ENCODE peak calls at places on chromosome 3, in eight cellular contexts. One of them, this sample, is unnamed. For H3K27me3, the result is how much of the 10 kb centered on the place peaks cover.

GRCh38 chr3:196969001-196969659 is 497 bp upstream of the PIGZ start:
- DNase-seq in hepatocyte: peak
- DNase-seq in tibial artery: no peak
- DNase-seq in AG04450: no peak
- DNase-seq in upper lobe of right lung: peak
- DNase-seq in adrenal gland: no peak
- DNase-seq in body of pancreas: no peak
- DNase-seq in BJ: no peak
- DNase-seq in this sample: no peak

GRCh38 chr3:58487140-58487886 is 4.6 kb upstream of the KCTD6 start:
- DNase-seq in hepatocyte: no peak
- DNase-seq in tibial artery: no peak
- DNase-seq in AG04450: no peak
- DNase-seq in upper lobe of right lung: no peak
- DNase-seq in adrenal gland: peak
- DNase-seq in body of pancreas: peak
- DNase-seq in BJ: peak
- DNase-seq in this sample: no peak

GRCh38 chr3:148042663-148043445 is 633.7 kb downstream of the ZIC1 start:
- DNase-seq in hepatocyte: no peak
- DNase-seq in tibial artery: no peak
- DNase-seq in AG04450: no peak
- DNase-seq in upper lobe of right lung: no peak
- DNase-seq in adrenal gland: no peak
- DNase-seq in body of pancreas: no peak
- DNase-seq in BJ: peak
- DNase-seq in this sample: no peak

GRCh38 chr3:112972158-112972557 is 2.7 kb downstream of the CD200R1 start:
- DNase-seq in hepatocyte: no peak
- DNase-seq in tibial artery: no peak
- DNase-seq in AG04450: no peak
- DNase-seq in upper lobe of right lung: no peak
- DNase-seq in adrenal gland: no peak
- DNase-seq in body of pancreas: no peak
- DNase-seq in BJ: no peak
- DNase-seq in this sample: no peak

GRCh38 chr3:13894096-13894811 is 14.4 kb upstream of the WNT7A start:
- DNase-seq in hepatocyte: no peak
- DNase-seq in tibial artery: no peak
- DNase-seq in AG04450: no peak
- DNase-seq in upper lobe of right lung: no peak
- DNase-seq in adrenal gland: no peak
- DNase-seq in body of pancreas: no peak
- DNase-seq in BJ: no peak
- DNase-seq in this sample: no peak

GRCh38 chr3:49199244-49199899 is 28.0 kb downstream of the KLHDC8B start:
- DNase-seq in hepatocyte: no peak
- DNase-seq in tibial artery: peak
- DNase-seq in AG04450: peak
- DNase-seq in upper lobe of right lung: peak
- DNase-seq in adrenal gland: peak
- DNase-seq in body of pancreas: peak
- DNase-seq in BJ: no peak
- DNase-seq in this sample: peak

GRCh38 chr3:143358155-143358792 is 238.7 kb downstream of the CHST2 start:
- DNase-seq in hepatocyte: no peak
- DNase-seq in tibial artery: no peak
- DNase-seq in AG04450: no peak
- DNase-seq in upper lobe of right lung: no peak
- DNase-seq in adrenal gland: no peak
- DNase-seq in body of pancreas: no peak
- DNase-seq in BJ: no peak
- DNase-seq in this sample: no peak

GRCh38 chr3:41274944-41275668 is 75.8 kb downstream of the CTNNB1 start:
- DNase-seq in hepatocyte: peak
- DNase-seq in tibial artery: no peak
- DNase-seq in AG04450: no peak
- DNase-seq in upper lobe of right lung: no peak
- DNase-seq in adrenal gland: no peak
- DNase-seq in body of pancreas: no peak
- DNase-seq in BJ: peak
- DNase-seq in this sample: no peak

GRCh38 chr3:11056531-11057050 is 64.0 kb downstream of the SLC6A1 start:
- DNase-seq in hepatocyte: no peak
- DNase-seq in tibial artery: no peak
- DNase-seq in AG04450: no peak
- DNase-seq in upper lobe of right lung: no peak
- DNase-seq in adrenal gland: no peak
- DNase-seq in body of pancreas: no peak
- DNase-seq in BJ: no peak
- DNase-seq in this sample: no peak
- H3K4me3 ChIP-seq in hepatocyte: no peak
- H3K4me3 ChIP-seq in tibial artery: no peak
- H3K4me3 ChIP-seq in AG04450: no peak
- H3K4me3 ChIP-seq in upper lobe of right lung: no peak
- H3K4me3 ChIP-seq in adrenal gland: no peak
- H3K4me3 ChIP-seq in body of pancreas: no peak
- H3K4me3 ChIP-seq in BJ: no peak
- H3K4me3 ChIP-seq in this sample: no peak

DNA sequence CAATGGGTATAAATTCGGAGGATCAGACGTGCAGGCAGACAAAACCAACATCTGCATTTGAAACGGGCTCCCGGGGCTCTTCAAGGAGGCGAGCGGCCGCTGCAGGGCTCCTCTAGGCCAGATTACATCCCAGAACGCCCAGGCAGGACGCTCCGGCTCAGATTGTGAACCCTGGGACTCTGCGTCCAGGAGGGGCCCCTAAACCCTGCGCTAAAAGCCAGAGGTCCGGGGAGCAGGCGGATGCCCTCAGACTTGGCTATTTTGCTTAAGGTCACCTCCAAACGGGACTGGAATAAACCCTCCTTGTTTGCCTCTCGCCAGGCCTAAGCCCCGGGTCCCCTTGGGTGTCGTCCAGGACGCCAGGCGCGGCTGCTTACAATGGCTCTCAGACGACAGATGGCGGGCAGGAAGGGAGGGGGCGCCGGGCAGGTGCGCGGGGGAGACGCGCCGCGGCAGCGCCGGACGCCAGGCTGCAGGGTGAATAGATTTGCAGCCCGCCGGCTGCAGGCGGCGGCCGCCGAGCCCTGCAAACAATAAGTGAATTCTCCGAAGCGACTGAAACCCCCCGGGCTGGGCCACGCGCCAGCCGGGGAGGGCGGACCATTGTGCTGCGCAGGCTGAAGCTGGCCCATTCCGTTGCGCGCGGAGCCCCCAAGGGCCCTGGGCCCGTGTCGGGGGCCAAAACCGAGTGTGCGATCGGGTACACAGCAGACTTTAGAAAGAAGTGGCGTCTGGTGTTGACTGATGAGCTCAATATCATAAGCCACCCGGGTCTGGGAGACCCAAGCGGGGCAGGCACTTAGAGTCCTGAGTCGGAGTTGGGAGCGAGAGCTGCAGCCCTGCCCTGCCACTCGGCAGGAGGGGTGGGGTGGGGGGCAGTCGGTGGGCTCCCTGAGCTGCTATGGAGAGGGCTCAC is 32.3 kb upstream of the AMOTL2 start:
- DNase-seq in hepatocyte: peak
- DNase-seq in tibial artery: no peak
- DNase-seq in AG04450: no peak
- DNase-seq in upper lobe of right lung: peak
- DNase-seq in adrenal gland: no peak
- DNase-seq in body of pancreas: peak
- DNase-seq in BJ: no peak
- DNase-seq in this sample: no peak
- H3K27me3 ChIP-seq in hepatocyte: under half
- H3K27me3 ChIP-seq in tibial artery: under half
- H3K27me3 ChIP-seq in AG04450: under half
- H3K27me3 ChIP-seq in upper lobe of right lung: under half
- H3K27me3 ChIP-seq in adrenal gland: under half
- H3K27me3 ChIP-seq in body of pancreas: under half
- H3K27me3 ChIP-seq in BJ: under half
- H3K27me3 ChIP-seq in this sample: under half

DNA sequence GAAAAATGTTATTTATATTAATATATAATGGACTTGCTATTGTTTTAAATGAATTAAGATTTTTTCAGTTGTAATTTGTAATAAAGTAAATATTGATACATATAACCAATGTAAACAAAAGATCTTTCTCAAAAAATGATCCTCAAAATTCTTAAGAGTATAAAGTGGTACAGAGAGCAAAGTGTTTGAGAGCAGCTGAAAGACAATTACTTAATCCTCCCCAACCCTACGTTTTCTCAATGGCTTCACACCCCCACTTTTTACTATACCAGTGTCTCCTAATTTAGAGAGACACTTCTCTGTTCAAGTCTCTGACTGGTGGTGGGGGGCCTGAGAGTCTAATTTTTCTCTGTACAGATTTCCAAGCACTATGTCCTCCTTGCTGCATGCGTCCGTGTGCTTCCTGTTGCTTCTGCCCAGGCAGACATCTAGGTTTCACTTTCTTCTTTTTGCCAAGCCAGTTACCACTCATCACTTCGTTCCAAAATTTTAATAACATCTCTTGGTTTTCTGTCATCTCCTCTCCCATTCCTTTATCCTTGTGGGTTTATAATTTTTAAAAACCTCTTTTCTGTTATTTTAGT is 276.3 kb upstream of the DNAJC19 start:
- DNase-seq in hepatocyte: no peak
- DNase-seq in tibial artery: no peak
- DNase-seq in AG04450: no peak
- DNase-seq in upper lobe of right lung: no peak
- DNase-seq in adrenal gland: no peak
- DNase-seq in body of pancreas: no peak
- DNase-seq in BJ: no peak
- DNase-seq in this sample: no peak
- H3K4me3 ChIP-seq in hepatocyte: no peak
- H3K4me3 ChIP-seq in tibial artery: no peak
- H3K4me3 ChIP-seq in AG04450: peak
- H3K4me3 ChIP-seq in upper lobe of right lung: peak
- H3K4me3 ChIP-seq in adrenal gland: no peak
- H3K4me3 ChIP-seq in body of pancreas: no peak
- H3K4me3 ChIP-seq in BJ: no peak
- H3K4me3 ChIP-seq in this sample: no peak

DNA sequence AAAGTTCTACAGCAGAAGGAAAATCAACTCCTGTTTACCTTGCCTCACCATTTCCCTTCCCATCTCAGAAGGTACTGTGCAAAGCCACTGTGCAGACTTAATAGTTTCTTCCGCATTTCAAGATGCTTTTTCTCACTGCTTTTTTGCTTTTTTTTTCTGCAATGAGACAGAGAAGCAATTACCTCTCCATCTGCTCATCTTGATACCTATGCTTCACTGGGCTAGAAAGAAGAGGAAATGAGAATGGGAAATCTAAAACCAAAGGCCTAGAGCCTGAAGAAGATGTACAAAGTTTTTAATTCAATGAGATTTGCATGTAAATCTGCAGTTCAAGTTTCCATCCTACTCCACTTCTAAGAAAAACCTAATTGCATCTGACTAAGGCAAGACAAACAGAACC is 238.1 kb upstream of the SETMAR start:
- DNase-seq in hepatocyte: no peak
- DNase-seq in tibial artery: no peak
- DNase-seq in AG04450: no peak
- DNase-seq in upper lobe of right lung: no peak
- DNase-seq in adrenal gland: no peak
- DNase-seq in body of pancreas: no peak
- DNase-seq in BJ: no peak
- DNase-seq in this sample: no peak
- H3K27me3 ChIP-seq in hepatocyte: under half
- H3K27me3 ChIP-seq in tibial artery: under half
- H3K27me3 ChIP-seq in AG04450: under half
- H3K27me3 ChIP-seq in upper lobe of right lung: under half
- H3K27me3 ChIP-seq in adrenal gland: under half
- H3K27me3 ChIP-seq in body of pancreas: under half
- H3K27me3 ChIP-seq in BJ: under half
- H3K27me3 ChIP-seq in this sample: under half